ENCODE peak calls at places on chromosomes 1 and 21, in eight cellular contexts. One of them, this sample, is unnamed.

GRCh38 chr1:8516793-8517556 is 199.1 kb downstream of the SLC45A1 start:
- DNase-seq in ovary: no peak
- DNase-seq in suprapubic skin: no peak
- DNase-seq in tibial nerve: no peak
- DNase-seq in A549: no peak
- DNase-seq in sigmoid colon: no peak
- DNase-seq in HepG2: no peak
- DNase-seq in upper lobe of left lung: no peak
- DNase-seq in this sample: no peak

GRCh38 chr1:87117761-87118160 is 203.3 kb downstream of the HS2ST1 start:
- DNase-seq in ovary: no peak
- DNase-seq in suprapubic skin: no peak
- DNase-seq in tibial nerve: no peak
- DNase-seq in A549: no peak
- DNase-seq in sigmoid colon: no peak
- DNase-seq in HepG2: no peak
- DNase-seq in upper lobe of left lung: no peak
- DNase-seq in this sample: no peak

GRCh38 chr1:206513312-206514111 is 6.2 kb downstream of the RASSF5 start:
- DNase-seq in ovary: peak; percentile 81
- DNase-seq in suprapubic skin: peak; percentile 82
- DNase-seq in tibial nerve: peak; percentile 72
- DNase-seq in A549: no peak
- DNase-seq in sigmoid colon: peak; percentile 90
- DNase-seq in HepG2: no peak
- DNase-seq in upper lobe of left lung: peak; percentile 76
- DNase-seq in this sample: peak; percentile 41

GRCh38 chr1:82269466-82269865 is 468.7 kb downstream of the ADGRL2 start:
- DNase-seq in ovary: no peak
- DNase-seq in suprapubic skin: no peak
- DNase-seq in tibial nerve: no peak
- DNase-seq in A549: no peak
- DNase-seq in sigmoid colon: no peak
- DNase-seq in HepG2: no peak
- DNase-seq in upper lobe of left lung: no peak
- DNase-seq in this sample: no peak

GRCh38 chr1:59666106-59666505 is 148.6 kb upstream of the HOOK1 start:
- DNase-seq in ovary: no peak
- DNase-seq in suprapubic skin: no peak
- DNase-seq in tibial nerve: no peak
- DNase-seq in A549: no peak
- DNase-seq in sigmoid colon: no peak
- DNase-seq in HepG2: no peak
- DNase-seq in upper lobe of left lung: no peak
- DNase-seq in this sample: no peak

GRCh38 chr1:235821361-235821981 is 45.2 kb downstream of the LYST start:
- DNase-seq in ovary: no peak
- DNase-seq in suprapubic skin: no peak
- DNase-seq in tibial nerve: no peak
- DNase-seq in A549: no peak
- DNase-seq in sigmoid colon: no peak
- DNase-seq in HepG2: no peak
- DNase-seq in upper lobe of left lung: no peak
- DNase-seq in this sample: no peak

GRCh38 chr1:981955-982558 is at the start of gene PERM1:
- DNase-seq in ovary: no peak
- DNase-seq in suprapubic skin: no peak
- DNase-seq in tibial nerve: no peak
- DNase-seq in A549: no peak
- DNase-seq in sigmoid colon: no peak
- DNase-seq in HepG2: no peak
- DNase-seq in upper lobe of left lung: peak; percentile 79
- DNase-seq in this sample: no peak

GRCh38 chr1:195899762-195900352 is 708.4 kb downstream of the KCNT2 start:
- DNase-seq in ovary: no peak
- DNase-seq in suprapubic skin: no peak
- DNase-seq in tibial nerve: no peak
- DNase-seq in A549: no peak
- DNase-seq in sigmoid colon: no peak
- DNase-seq in HepG2: no peak
- DNase-seq in upper lobe of left lung: no peak
- DNase-seq in this sample: no peak

GRCh38 chr1:87334351-87335174 is 5.9 kb downstream of the LMO4 start:
- DNase-seq in ovary: peak; percentile 33
- DNase-seq in suprapubic skin: peak; percentile 62
- DNase-seq in tibial nerve: no peak
- DNase-seq in A549: no peak
- DNase-seq in sigmoid colon: peak; percentile 67
- DNase-seq in HepG2: no peak
- DNase-seq in upper lobe of left lung: peak; percentile 48
- DNase-seq in this sample: peak; percentile 16

GRCh38 chr21:46110499-46111192 is 12.7 kb downstream of the COL6A2 start:
- DNase-seq in ovary: peak; percentile 67
- DNase-seq in suprapubic skin: peak; percentile 65
- DNase-seq in tibial nerve: peak; percentile 27
- DNase-seq in A549: no peak
- DNase-seq in sigmoid colon: peak; percentile 95
- DNase-seq in HepG2: no peak
- DNase-seq in upper lobe of left lung: peak; percentile 63
- DNase-seq in this sample: peak; percentile 26

GRCh38 chr1:245997471-245998258 is 509.4 kb downstream of the SMYD3 start:
- DNase-seq in ovary: no peak
- DNase-seq in suprapubic skin: no peak
- DNase-seq in tibial nerve: no peak
- DNase-seq in A549: no peak
- DNase-seq in sigmoid colon: no peak
- DNase-seq in HepG2: no peak
- DNase-seq in upper lobe of left lung: no peak
- DNase-seq in this sample: no peak

DNA sequence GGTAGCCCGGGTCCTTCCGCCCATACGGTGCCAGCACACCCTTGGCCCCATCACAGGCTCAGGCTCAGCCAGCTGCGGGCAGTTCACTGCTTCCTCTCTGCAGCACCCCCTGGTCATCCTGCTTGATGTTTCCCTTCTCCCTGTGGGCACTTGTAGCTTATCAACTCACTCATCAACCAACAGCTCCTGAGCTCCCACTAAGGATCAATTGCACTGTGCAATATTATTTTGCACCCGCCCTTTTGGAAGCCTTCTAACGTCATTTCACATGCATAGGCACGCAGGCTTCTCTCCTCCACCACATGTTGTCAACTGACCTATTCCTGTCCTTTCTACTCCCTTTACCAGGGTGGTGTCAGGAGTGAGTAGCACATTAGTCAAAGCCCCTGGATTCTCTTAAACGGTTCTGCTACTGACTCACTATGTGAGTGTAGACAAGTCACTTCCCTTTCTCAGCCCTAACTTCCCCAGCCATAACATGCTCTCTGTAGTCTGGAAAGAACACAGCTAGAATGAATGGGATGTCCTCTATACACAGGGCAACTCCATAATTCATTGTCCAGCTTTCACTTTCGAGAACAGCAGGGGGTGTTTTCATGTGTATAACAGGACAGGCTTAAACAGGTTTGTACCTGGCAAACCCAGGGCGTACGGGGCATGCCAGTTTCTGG is 47.1 kb upstream of the IRF2BP2 start:
- DNase-seq in ovary: no peak
- DNase-seq in suprapubic skin: no peak
- DNase-seq in tibial nerve: no peak
- DNase-seq in A549: peak; percentile 85
- DNase-seq in sigmoid colon: no peak
- DNase-seq in HepG2: peak; percentile 38
- DNase-seq in upper lobe of left lung: peak; percentile 11
- DNase-seq in this sample: peak; percentile 22
- TF ChIP-seq POLR2A in ovary: no peak
- TF ChIP-seq POLR2A in suprapubic skin: no peak
- TF ChIP-seq POLR2A in tibial nerve: no peak
- TF ChIP-seq POLR2A in A549: no peak
- TF ChIP-seq POLR2A in sigmoid colon: no peak
- TF ChIP-seq POLR2A in HepG2: no peak
- TF ChIP-seq POLR2A in upper lobe of left lung: peak; percentile 39
- TF ChIP-seq POLR2A in this sample: no peak

GRCh38 chr1:115765091-115765490 is 3.4 kb downstream of the CASQ2 start:
- DNase-seq in ovary: no peak
- DNase-seq in suprapubic skin: no peak
- DNase-seq in tibial nerve: no peak
- DNase-seq in A549: no peak
- DNase-seq in sigmoid colon: no peak
- DNase-seq in HepG2: no peak
- DNase-seq in upper lobe of left lung: no peak
- DNase-seq in this sample: no peak

GRCh38 chr1:115771094-115771846 is 2.8 kb upstream of the CASQ2 start:
- DNase-seq in ovary: no peak
- DNase-seq in suprapubic skin: no peak
- DNase-seq in tibial nerve: no peak
- DNase-seq in A549: no peak
- DNase-seq in sigmoid colon: no peak
- DNase-seq in HepG2: no peak
- DNase-seq in upper lobe of left lung: no peak
- DNase-seq in this sample: no peak

GRCh38 chr1:115764541-115764940 is 4.0 kb downstream of the CASQ2 start:
- DNase-seq in ovary: no peak
- DNase-seq in suprapubic skin: no peak
- DNase-seq in tibial nerve: no peak
- DNase-seq in A549: peak; percentile 7
- DNase-seq in sigmoid colon: no peak
- DNase-seq in HepG2: peak; percentile 57
- DNase-seq in upper lobe of left lung: no peak
- DNase-seq in this sample: peak; percentile 11

GRCh38 chr1:115768549-115768948 is at the start of gene CASQ2:
- DNase-seq in ovary: no peak
- DNase-seq in suprapubic skin: no peak
- DNase-seq in tibial nerve: no peak
- DNase-seq in A549: no peak
- DNase-seq in sigmoid colon: peak; percentile 78
- DNase-seq in HepG2: no peak
- DNase-seq in upper lobe of left lung: peak; percentile 6
- DNase-seq in this sample: no peak

DNA sequence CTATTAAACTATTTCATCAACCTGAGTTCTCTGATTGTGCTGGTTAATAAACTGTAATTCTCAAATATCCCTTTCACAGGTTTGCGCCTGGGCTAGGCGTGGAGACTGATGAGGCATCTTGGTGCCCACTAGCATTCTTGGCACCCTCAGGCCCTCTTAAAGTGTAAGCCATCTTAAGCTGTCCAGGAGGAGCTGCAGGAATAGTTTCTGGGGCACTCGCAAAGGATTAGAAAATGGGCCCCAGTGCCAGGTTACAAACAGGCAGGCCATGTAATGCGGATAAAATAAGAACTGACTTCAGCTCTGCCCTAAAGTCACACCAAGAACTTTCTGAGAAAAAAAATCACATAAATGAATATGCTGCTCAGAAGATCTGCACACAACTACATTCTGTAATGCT is 1.1 kb downstream of the CASQ2 start:
- DNase-seq in ovary: no peak
- DNase-seq in suprapubic skin: no peak
- DNase-seq in tibial nerve: no peak
- DNase-seq in A549: no peak
- DNase-seq in sigmoid colon: no peak
- DNase-seq in HepG2: no peak
- DNase-seq in upper lobe of left lung: no peak
- DNase-seq in this sample: no peak
- TF ChIP-seq EP300 in ovary: no peak
- TF ChIP-seq EP300 in suprapubic skin: no peak
- TF ChIP-seq EP300 in tibial nerve: no peak
- TF ChIP-seq EP300 in A549: no peak
- TF ChIP-seq EP300 in sigmoid colon: no peak
- TF ChIP-seq EP300 in HepG2: no peak
- TF ChIP-seq EP300 in upper lobe of left lung: no peak
- TF ChIP-seq EP300 in this sample: no peak

DNA sequence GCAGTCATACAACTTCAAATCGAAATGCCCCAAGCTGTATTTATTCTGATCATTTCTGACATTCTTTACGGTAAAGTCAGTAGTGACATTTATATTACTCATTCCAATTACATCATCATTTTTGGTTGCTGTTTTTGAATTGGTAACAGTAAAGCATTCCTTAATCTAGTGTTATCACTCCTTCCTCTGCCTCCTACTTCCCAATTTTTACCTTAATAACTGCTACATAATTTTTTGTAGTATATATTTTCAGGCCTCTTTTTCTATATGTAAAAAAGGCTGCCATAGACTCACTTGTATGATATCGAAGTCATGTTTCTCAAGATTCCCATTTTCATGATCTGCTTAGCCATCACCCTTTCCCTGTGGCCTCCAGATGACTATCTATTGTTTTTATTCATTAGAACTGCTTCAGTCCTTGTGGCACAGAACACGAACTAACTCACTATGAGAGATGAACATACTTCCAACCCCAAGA is 167.2 kb downstream of the RUNX1 start:
- DNase-seq in ovary: no peak
- DNase-seq in suprapubic skin: no peak
- DNase-seq in tibial nerve: no peak
- DNase-seq in A549: no peak
- DNase-seq in sigmoid colon: no peak
- DNase-seq in HepG2: no peak
- DNase-seq in upper lobe of left lung: no peak
- DNase-seq in this sample: no peak
- TF ChIP-seq POLR2A in ovary: no peak
- TF ChIP-seq POLR2A in suprapubic skin: no peak
- TF ChIP-seq POLR2A in tibial nerve: no peak
- TF ChIP-seq POLR2A in A549: no peak
- TF ChIP-seq POLR2A in sigmoid colon: no peak
- TF ChIP-seq POLR2A in HepG2: no peak
- TF ChIP-seq POLR2A in upper lobe of left lung: no peak
- TF ChIP-seq POLR2A in this sample: no peak

DNA sequence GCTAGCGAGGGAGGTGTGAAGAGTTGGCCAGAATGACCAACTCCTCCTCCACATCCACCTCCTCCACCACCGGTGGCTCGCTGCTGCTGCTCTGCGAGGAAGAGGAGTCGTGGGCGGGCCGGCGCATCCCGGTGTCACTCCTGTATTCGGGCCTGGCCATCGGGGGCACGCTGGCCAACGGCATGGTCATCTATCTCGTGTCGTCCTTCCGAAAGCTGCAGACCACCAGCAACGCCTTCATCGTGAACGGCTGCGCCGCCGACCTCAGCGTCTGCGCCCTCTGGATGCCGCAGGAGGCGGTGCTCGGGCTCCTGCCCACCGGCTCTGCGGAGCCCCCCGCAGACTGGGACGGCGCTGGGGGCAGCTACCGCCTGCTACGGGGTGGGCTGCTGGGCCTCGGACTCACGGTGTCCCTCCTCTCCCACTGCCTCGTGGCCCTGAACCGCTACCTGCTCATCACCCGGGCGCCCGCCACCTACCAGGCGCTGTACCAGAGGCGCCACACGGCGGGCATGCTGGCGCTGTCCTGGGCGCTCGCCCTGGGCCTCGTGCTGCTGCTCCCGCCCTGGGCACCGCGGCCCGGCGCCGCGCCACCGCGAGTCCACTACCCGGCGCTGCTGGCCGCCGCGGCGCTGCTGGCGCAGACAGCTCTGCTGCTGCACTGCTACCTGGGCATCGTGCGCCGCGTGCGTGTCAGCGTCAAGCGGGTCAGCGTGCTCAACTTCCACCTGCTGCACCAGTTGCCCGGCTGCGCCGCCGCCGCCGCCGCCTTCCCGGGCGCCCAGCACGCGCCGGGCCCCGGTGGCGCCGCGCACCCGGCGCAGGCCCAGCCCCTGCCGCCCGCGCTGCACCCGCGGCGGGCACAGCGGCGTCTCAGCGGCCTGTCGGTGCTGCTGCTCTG is 1.2 kb downstream of the GPR88 start:
- DNase-seq in ovary: peak; percentile 43
- DNase-seq in suprapubic skin: no peak
- DNase-seq in tibial nerve: no peak
- DNase-seq in A549: no peak
- DNase-seq in sigmoid colon: peak; percentile 69
- DNase-seq in HepG2: no peak
- DNase-seq in upper lobe of left lung: peak; percentile 90
- DNase-seq in this sample: no peak
- TF ChIP-seq EP300 in ovary: no peak
- TF ChIP-seq EP300 in suprapubic skin: no peak
- TF ChIP-seq EP300 in tibial nerve: no peak
- TF ChIP-seq EP300 in A549: no peak
- TF ChIP-seq EP300 in sigmoid colon: no peak
- TF ChIP-seq EP300 in HepG2: no peak
- TF ChIP-seq EP300 in upper lobe of left lung: no peak
- TF ChIP-seq EP300 in this sample: no peak